ENCODE peak calls at places on chromosomes 11 and 22, in eight cellular contexts. U is SK-MEL-5; M is choroid plexus epithelial cell; Z is OCI-LY7; L is AML-193; P is stimulated activated CD4-positive, alpha-beta T cell treated with anti-CD3 and anti-CD28 coated beads, Interleukin-15, amount 100 ng/mL, for 24 hours; V is activated CD8-positive, alpha-beta memory T cell treated with anti-CD3 and anti-CD28 coated beads, Interleukin-2, amount 50 U/mL, for 48 hours; T is head of caudate nucleus. C is an unnamed sample.

GRCh38 chr11:43359432-43359818 is 705 bp downstream of the TTC17 start:
- DNase-seq in U (peak), M (peak), Z (peak), L (no peak), P (peak), V (no peak), T (no peak), C (peak)

GRCh38 chr11:65785329-65786007 is 1.4 kb upstream of the OVOL1 start:
- DNase-seq in U (no peak), M (no peak), Z (no peak), L (no peak), P (no peak), V (peak), T (no peak), C (no peak)

GRCh38 chr22:35524966-35525686 is 15.5 kb upstream of the RASD2 start:
- DNase-seq in U (no peak), M (no peak), Z (no peak), L (no peak), P (no peak), V (no peak), T (peak), C (no peak)

GRCh38 chr22:36811094-36811797 is 5.6 kb downstream of the PVALB start:
- DNase-seq in U (no peak), M (no peak), Z (no peak), L (no peak), P (no peak), V (no peak), T (no peak), C (no peak)

GRCh38 chr22:19568337-19569311 is 44.4 kb upstream of the CLDN5 start:
- DNase-seq in U (no peak), M (peak), Z (no peak), L (no peak), P (no peak), V (no peak), T (no peak), C (peak)

GRCh38 chr11:63595296-63595695 is 18.9 kb downstream of the PLAAT3 start:
- DNase-seq in U (peak), M (peak), Z (no peak), L (no peak), P (no peak), V (peak), T (no peak), C (no peak)

GRCh38 chr11:1298695-1299492 is 10.5 kb downstream of the TOLLIP start:
- DNase-seq in U (no peak), M (peak), Z (no peak), L (peak), P (no peak), V (peak), T (peak), C (peak)

GRCh38 chr11:134466909-134467567 is 55.0 kb upstream of the B3GAT1 start:
- DNase-seq in U (no peak), M (no peak), Z (no peak), L (no peak), P (no peak), V (no peak), T (no peak), C (no peak)

GRCh38 chr11:86916330-86916729 is 38.9 kb downstream of the FZD4 start:
- DNase-seq in U (no peak), M (peak), Z (no peak), L (no peak), P (no peak), V (no peak), T (no peak), C (peak)

GRCh38 chr11:5380740-5381342 is 2.8 kb upstream of the OR51M1 start:
- DNase-seq in U (peak), M (peak), Z (peak), L (peak), P (peak), V (peak), T (peak), C (peak)

GRCh38 chr11:63502252-63502820 is 3.5 kb upstream of the LGALS12 start:
- DNase-seq in U (no peak), M (no peak), Z (no peak), L (peak), P (no peak), V (no peak), T (no peak), C (no peak)

GRCh38 chr22:43630451-43630850 is 181.7 kb downstream of the EFCAB6 start:
- DNase-seq in U (no peak), M (no peak), Z (no peak), L (no peak), P (no peak), V (no peak), T (no peak), C (no peak)

GRCh38 chr11:4025248-4025956 is 69.2 kb upstream of the RRM1 start:
- DNase-seq in U (no peak), M (peak), Z (no peak), L (no peak), P (no peak), V (no peak), T (no peak), C (no peak)

GRCh38 chr22:17083811-17084540 is 824 bp upstream of the IL17RA start:
- DNase-seq in U (no peak), M (no peak), Z (no peak), L (no peak), P (no peak), V (peak), T (no peak), C (no peak)

GRCh38 chr22:48868554-48868953 is 959.1 kb downstream of the BRD1 start:
- DNase-seq in U (no peak), M (no peak), Z (no peak), L (no peak), P (no peak), V (no peak), T (no peak), C (no peak)

GRCh38 chr11:29263971-29264682 is 752.7 kb downstream of the KCNA4 start:
- DNase-seq in U (no peak), M (peak), Z (no peak), L (no peak), P (no peak), V (no peak), T (no peak), C (no peak)

GRCh38 chr11:112525844-112526590 is 265.4 kb upstream of the PLET1 start:
- DNase-seq in U (no peak), M (no peak), Z (no peak), L (no peak), P (no peak), V (no peak), T (no peak), C (no peak)

GRCh38 chr22:32820131-32820882 is 18.8 kb downstream of the TIMP3 start:
- DNase-seq in U (no peak), M (peak), Z (no peak), L (no peak), P (no peak), V (no peak), T (no peak), C (no peak)

GRCh38 chr11:120385110-120385509 is 48.9 kb downstream of the ARHGEF12 start:
- DNase-seq in U (peak), M (peak), Z (no peak), L (no peak), P (no peak), V (no peak), T (no peak), C (no peak)

GRCh38 chr11:64605656-64606585 is 14.9 kb downstream of the SLC22A12 start:
- DNase-seq in U (no peak), M (no peak), Z (no peak), L (no peak), P (no peak), V (no peak), T (no peak), C (no peak)

GRCh38 chr11:58926251-58926650 is 13.0 kb upstream of the GLYATL1 start:
- DNase-seq in U (no peak), M (no peak), Z (no peak), L (no peak), P (no peak), V (no peak), T (no peak), C (no peak)

GRCh38 chr11:45369294-45369693 is 83.2 kb upstream of the SYT13 start:
- DNase-seq in U (no peak), M (no peak), Z (no peak), L (no peak), P (no peak), V (no peak), T (no peak), C (no peak)

GRCh38 chr11:27976262-27976661 is 131.7 kb downstream of the KIF18A start:
- DNase-seq in U (no peak), M (no peak), Z (no peak), L (no peak), P (no peak), V (no peak), T (no peak), C (no peak)

GRCh38 chr22:17982572-17983141 is 41.7 kb downstream of the MICAL3 start:
- DNase-seq in U (no peak), M (no peak), Z (no peak), L (no peak), P (no peak), V (no peak), T (no peak), C (no peak)

GRCh38 chr11:67629386-67630229 is at the start of gene NUDT8:
- DNase-seq in U (peak), M (peak), Z (peak), L (peak), P (peak), V (peak), T (peak), C (peak)

GRCh38 chr11:40537734-40538133 is 921.7 kb downstream of the LRRC4C start:
- DNase-seq in U (no peak), M (no peak), Z (no peak), L (no peak), P (no peak), V (no peak), T (no peak), C (no peak)

GRCh38 chr11:36702330-36703054 is 104.5 kb upstream of the RAG2 start:
- DNase-seq in U (peak), M (peak), Z (peak), L (peak), P (peak), V (no peak), T (no peak), C (peak)

GRCh38 chr11:46330154-46330886 is 16.9 kb upstream of the DGKZ start:
- DNase-seq in U (no peak), M (peak), Z (no peak), L (no peak), P (no peak), V (no peak), T (no peak), C (no peak)

GRCh38 chr22:33666661-33667619 is 253.3 kb downstream of the LARGE1 start:
- DNase-seq in U (no peak), M (no peak), Z (peak), L (no peak), P (no peak), V (no peak), T (no peak), C (no peak)

GRCh38 chr11:37687130-37687529 is 1089.1 kb upstream of the RAG2 start:
- DNase-seq in U (no peak), M (no peak), Z (no peak), L (no peak), P (no peak), V (no peak), T (no peak), C (no peak)

C was measured in PC-9.